ENCODE peak calls at places on chromosomes 13 and 19, in five cellular contexts. One of them, this sample, is unnamed.
A peak's percentile ranks its signal among the peaks of the same experiment; 100 is the strongest.

GRCh38 chr13:100388923-100389322 is 199.7 kb downstream of the GGACT start:
- DNase-seq in Calu3: no peak
- DNase-seq in GM10248: no peak
- DNase-seq in progenitor cell of endocrine pancreas: no peak
- DNase-seq in HTR-8/SVneo: no peak
- DNase-seq in this sample: no peak

GRCh38 chr13:24053505-24054251 is 106.8 kb upstream of the SPATA13 start:
- DNase-seq in Calu3: peak; percentile 73
- DNase-seq in GM10248: peak; percentile 78
- DNase-seq in progenitor cell of endocrine pancreas: peak; percentile 38
- DNase-seq in HTR-8/SVneo: peak; percentile 41
- DNase-seq in this sample: peak; percentile 41

GRCh38 chr13:47611664-47612288 is 389.3 kb downstream of the SUCLA2 start:
- DNase-seq in Calu3: no peak
- DNase-seq in GM10248: no peak
- DNase-seq in progenitor cell of endocrine pancreas: no peak
- DNase-seq in HTR-8/SVneo: no peak
- DNase-seq in this sample: no peak

GRCh38 chr13:107157272-107157671 is 589.3 kb upstream of the ARGLU1 start:
- DNase-seq in Calu3: no peak
- DNase-seq in GM10248: no peak
- DNase-seq in progenitor cell of endocrine pancreas: no peak
- DNase-seq in HTR-8/SVneo: no peak
- DNase-seq in this sample: no peak

GRCh38 chr13:26449063-26449848 is 108.2 kb upstream of the WASF3 start:
- DNase-seq in Calu3: no peak
- DNase-seq in GM10248: no peak
- DNase-seq in progenitor cell of endocrine pancreas: no peak
- DNase-seq in HTR-8/SVneo: no peak
- DNase-seq in this sample: no peak

GRCh38 chr19:54674021-54674617 is 11.3 kb downstream of the LILRB4 start:
- DNase-seq in Calu3: peak; percentile 28
- DNase-seq in GM10248: peak; percentile 44
- DNase-seq in progenitor cell of endocrine pancreas: no peak
- DNase-seq in HTR-8/SVneo: peak; percentile 30
- DNase-seq in this sample: no peak

GRCh38 chr19:14141041-14141440 is 4.7 kb upstream of the ASF1B start:
- DNase-seq in Calu3: no peak
- DNase-seq in GM10248: no peak
- DNase-seq in progenitor cell of endocrine pancreas: no peak
- DNase-seq in HTR-8/SVneo: no peak
- DNase-seq in this sample: no peak

GRCh38 chr13:22312405-22312803 is 641.5 kb downstream of the FGF9 start:
- DNase-seq in Calu3: no peak
- DNase-seq in GM10248: no peak
- DNase-seq in progenitor cell of endocrine pancreas: no peak
- DNase-seq in HTR-8/SVneo: no peak
- DNase-seq in this sample: no peak

GRCh38 chr19:19053508-19054314 is 10.1 kb upstream of the SLC25A42 start:
- DNase-seq in Calu3: peak; percentile 56
- DNase-seq in GM10248: peak; percentile 71
- DNase-seq in progenitor cell of endocrine pancreas: peak; percentile 60
- DNase-seq in HTR-8/SVneo: peak; percentile 60
- DNase-seq in this sample: peak; percentile 15

GRCh38 chr19:15934332-15935078 is at the start of gene CYP4F11:
- DNase-seq in Calu3: peak; percentile 72
- DNase-seq in GM10248: no peak
- DNase-seq in progenitor cell of endocrine pancreas: no peak
- DNase-seq in HTR-8/SVneo: no peak
- DNase-seq in this sample: no peak

GRCh38 chr13:99415851-99416331 is 85.4 kb upstream of the TM9SF2 start:
- DNase-seq in Calu3: no peak
- DNase-seq in GM10248: no peak
- DNase-seq in progenitor cell of endocrine pancreas: no peak
- DNase-seq in HTR-8/SVneo: no peak
- DNase-seq in this sample: no peak

GRCh38 chr13:113641426-113641825 is 16.6 kb downstream of the ATP4B start:
- DNase-seq in Calu3: no peak
- DNase-seq in GM10248: no peak
- DNase-seq in progenitor cell of endocrine pancreas: no peak
- DNase-seq in HTR-8/SVneo: no peak
- DNase-seq in this sample: no peak

GRCh38 chr19:39824143-39825092 is 9.5 kb downstream of the DYRK1B start:
- DNase-seq in Calu3: no peak
- DNase-seq in GM10248: peak; percentile 92
- DNase-seq in progenitor cell of endocrine pancreas: peak; percentile 74
- DNase-seq in HTR-8/SVneo: peak; percentile 69
- DNase-seq in this sample: peak; percentile 72

GRCh38 chr19:38718747-38719543 is 25.3 kb downstream of the CAPN12 start:
- DNase-seq in Calu3: peak; percentile 77
- DNase-seq in GM10248: no peak
- DNase-seq in progenitor cell of endocrine pancreas: no peak
- DNase-seq in HTR-8/SVneo: no peak
- DNase-seq in this sample: no peak

GRCh38 chr19:33737704-33738103 is 59.0 kb upstream of the KCTD15 start:
- DNase-seq in Calu3: no peak
- DNase-seq in GM10248: no peak
- DNase-seq in progenitor cell of endocrine pancreas: no peak
- DNase-seq in HTR-8/SVneo: no peak
- DNase-seq in this sample: no peak

GRCh38 chr19:1104452-1105216 is 840 bp downstream of the GPX4 start:
- DNase-seq in Calu3: peak; percentile 78
- DNase-seq in GM10248: peak; percentile 85
- DNase-seq in progenitor cell of endocrine pancreas: peak; percentile 74
- DNase-seq in HTR-8/SVneo: peak; percentile 46
- DNase-seq in this sample: peak; percentile 60

GRCh38 chr19:58519087-58519354 is 589 bp downstream of the ZBTB45 start:
- DNase-seq in Calu3: peak; percentile 81
- DNase-seq in GM10248: peak; percentile 54
- DNase-seq in progenitor cell of endocrine pancreas: peak; percentile 51
- DNase-seq in HTR-8/SVneo: peak; percentile 84
- DNase-seq in this sample: no peak

GRCh38 chr19:30322641-30323320 is 49.4 kb upstream of the ZNF536 start:
- DNase-seq in Calu3: no peak
- DNase-seq in GM10248: no peak
- DNase-seq in progenitor cell of endocrine pancreas: no peak
- DNase-seq in HTR-8/SVneo: no peak
- DNase-seq in this sample: no peak